ENCODE peak calls at places on chromosomes 13 and 19, in six cellular contexts. E is ascending aorta, V is tibial artery, R is cardiac muscle cell, B is thyroid gland, Z is stomach. S is an unnamed sample. For H3K36me3, the result is how much of the 10 kb centered on the place peaks cover.

GRCh38 chr19:21321996-21322395 is 7.2 kb downstream of the ZNF708 start:
- DNase-seq in B (no peak), V (no peak), R (peak), Z (no peak), E (no peak), S (no peak)

GRCh38 chr13:41564046-41564445 is 106.7 kb downstream of the RGCC start:
- DNase-seq in E (no peak), Z (no peak), B (no peak), V (no peak), R (peak), S (no peak)

GRCh38 chr13:40381935-40382764 is 284.3 kb downstream of the FOXO1 start:
- DNase-seq in B (no peak), Z (no peak), V (no peak), R (no peak), E (no peak), S (no peak)

GRCh38 chr13:71634605-71635443 is 232.2 kb downstream of the DACH1 start:
- DNase-seq in E (no peak), B (no peak), Z (no peak), R (peak), V (no peak), S (no peak)

GRCh38 chr13:41058229-41059070 is 2.9 kb upstream of the WBP4 start:
- DNase-seq in Z (no peak), V (no peak), B (peak), R (no peak), E (no peak), S (no peak)

GRCh38 chr19:40255619-40256166 is 29.2 kb upstream of the CCNP start:
- DNase-seq in Z (no peak), R (no peak), V (no peak), E (no peak), B (no peak), S (no peak)

GRCh38 chr13:21639604-21640003 is 31.3 kb upstream of the FGF9 start:
- DNase-seq in R (no peak), V (no peak), E (no peak), B (no peak), Z (no peak), S (no peak)

GRCh38 chr13:50701469-50701868 is 142.0 kb downstream of the DLEU7 start:
- DNase-seq in Z (no peak), R (no peak), V (no peak), B (no peak), E (no peak), S (no peak)

GRCh38 chr13:97911311-97912138 is 42.0 kb upstream of the IPO5 start:
- DNase-seq in B (peak), V (no peak), R (peak), Z (no peak), E (no peak), S (no peak)

GRCh38 chr19:39211731-39212376 is 7.8 kb upstream of the SYCN start:
- DNase-seq in B (no peak), R (peak), V (no peak), E (no peak), Z (no peak), S (no peak)

GRCh38 chr13:114017028-114017630 is 43.3 kb upstream of the C13orf46 start:
- DNase-seq in E (no peak), B (no peak), Z (no peak), V (no peak), R (peak), S (no peak)

GRCh38 chr13:28548872-28549271 is 53.9 kb upstream of the FLT1 start:
- DNase-seq in V (no peak), Z (no peak), E (no peak), R (no peak), B (no peak), S (no peak)

GRCh38 chr19:48713864-48714755 is 5.4 kb downstream of the MAMSTR start:
- DNase-seq in B (peak), R (peak), E (peak), Z (peak), V (peak), S (peak)

GRCh38 chr13:97386832-97387486 is 47.0 kb upstream of the RAP2A start:
- DNase-seq in E (peak), Z (no peak), V (no peak), B (no peak), R (peak), S (peak)

GRCh38 chr13:101739382-101740178 is 287.1 kb downstream of the ITGBL1 start:
- DNase-seq in V (no peak), Z (no peak), R (no peak), B (no peak), E (no peak), S (no peak)

GRCh38 chr13:30607908-30608307 is 9.8 kb upstream of the USPL1 start:
- DNase-seq in V (no peak), Z (peak), R (no peak), B (peak), E (no peak), S (peak)

GRCh38 chr13:40656358-40656757 is 10.1 kb downstream of the FOXO1 start:
- DNase-seq in B (no peak), E (no peak), V (no peak), R (peak), Z (no peak), S (no peak)

GRCh38 chr19:51142119-51142518 is at the start of gene SIGLEC7:
- DNase-seq in V (no peak), R (no peak), Z (no peak), E (no peak), B (no peak), S (no peak)

GRCh38 chr13:101919541-101920306 is 467.2 kb downstream of the ITGBL1 start:
- DNase-seq in B (peak), R (peak), Z (no peak), E (no peak), V (no peak), S (no peak)

GRCh38 chr19:55353803-55354697 is 469 bp downstream of the COX6B2 start:
- DNase-seq in E (peak), Z (peak), B (peak), V (no peak), R (peak), S (peak)

GRCh38 chr13:94548382-94549240 is 47.3 kb downstream of the TGDS start:
- DNase-seq in E (no peak), V (peak), Z (peak), B (peak), R (peak), S (peak)

GRCh38 chr19:32675720-32676185 is at the start of gene RGS9BP:
- DNase-seq in V (peak), B (peak), Z (peak), E (peak), R (peak), S (peak)

GRCh38 chr13:85386424-85386823 is 412.8 kb downstream of the SLITRK6 start:
- DNase-seq in Z (no peak), V (no peak), E (no peak), B (no peak), R (peak), S (no peak)

GRCh38 chr19:29457413-29457812 is 68.4 kb upstream of the VSTM2B start:
- DNase-seq in E (no peak), V (no peak), Z (no peak), R (no peak), B (no peak), S (no peak)

GRCh38 chr19:3586124-3586626 is 897 bp downstream of the GIPC3 start:
- DNase-seq in B (no peak), R (no peak), Z (no peak), E (no peak), V (no peak), S (no peak)

GRCh38 chr19:38401148-38401547 is 1.7 kb upstream of the FAM98C start:
- DNase-seq in R (peak), V (no peak), Z (no peak), E (no peak), B (no peak), S (no peak)

GRCh38 chr13:49616688-49617065 is 11.6 kb upstream of the ARL11 start:
- DNase-seq in E (no peak), B (no peak), R (no peak), Z (no peak), V (no peak), S (no peak)

GRCh38 chr13:98298599-98298998 is 121.5 kb upstream of the RNF113B start:
- DNase-seq in Z (no peak), B (no peak), E (no peak), V (no peak), R (no peak), S (no peak)

GRCh38 chr13:39603424-39603947 is 493 bp upstream of the LHFPL6 start:
- DNase-seq in V (no peak), E (no peak), B (peak), R (peak), Z (no peak), S (no peak)

GRCh38 chr19:55158848-55159793 is 1.6 kb upstream of the TNNI3 start:
- DNase-seq in Z (no peak), B (no peak), E (no peak), V (no peak), R (peak), S (no peak)

GRCh38 chr13:79808475-79808874 is 327.5 kb downstream of the NDFIP2 start:
- DNase-seq in R (no peak), Z (no peak), V (no peak), E (no peak), B (no peak), S (no peak)

GRCh38 chr19:18479964-18480723 is 41.7 kb downstream of the ELL start:
- DNase-seq in V (peak), R (peak), B (peak), E (peak), Z (peak), S (no peak)

GRCh38 chr13:110575322-110576069 is 14.0 kb upstream of the RAB20 start:
- DNase-seq in R (peak), Z (peak), V (no peak), E (no peak), B (peak), S (no peak)

GRCh38 chr13:109816979-109817275 is 30.5 kb upstream of the IRS2 start:
- DNase-seq in Z (no peak), R (peak), B (no peak), V (no peak), E (no peak), S (no peak)

GRCh38 chr13:20332361-20333096 is 100.4 kb upstream of the GJB6 start:
- DNase-seq in R (peak), B (no peak), Z (no peak), V (no peak), E (no peak), S (no peak)

GRCh38 chr13:91319996-91320395 is 27.5 kb upstream of the MIR17HG start:
- DNase-seq in E (no peak), V (no peak), Z (no peak), R (no peak), B (no peak), S (no peak)

DNA sequence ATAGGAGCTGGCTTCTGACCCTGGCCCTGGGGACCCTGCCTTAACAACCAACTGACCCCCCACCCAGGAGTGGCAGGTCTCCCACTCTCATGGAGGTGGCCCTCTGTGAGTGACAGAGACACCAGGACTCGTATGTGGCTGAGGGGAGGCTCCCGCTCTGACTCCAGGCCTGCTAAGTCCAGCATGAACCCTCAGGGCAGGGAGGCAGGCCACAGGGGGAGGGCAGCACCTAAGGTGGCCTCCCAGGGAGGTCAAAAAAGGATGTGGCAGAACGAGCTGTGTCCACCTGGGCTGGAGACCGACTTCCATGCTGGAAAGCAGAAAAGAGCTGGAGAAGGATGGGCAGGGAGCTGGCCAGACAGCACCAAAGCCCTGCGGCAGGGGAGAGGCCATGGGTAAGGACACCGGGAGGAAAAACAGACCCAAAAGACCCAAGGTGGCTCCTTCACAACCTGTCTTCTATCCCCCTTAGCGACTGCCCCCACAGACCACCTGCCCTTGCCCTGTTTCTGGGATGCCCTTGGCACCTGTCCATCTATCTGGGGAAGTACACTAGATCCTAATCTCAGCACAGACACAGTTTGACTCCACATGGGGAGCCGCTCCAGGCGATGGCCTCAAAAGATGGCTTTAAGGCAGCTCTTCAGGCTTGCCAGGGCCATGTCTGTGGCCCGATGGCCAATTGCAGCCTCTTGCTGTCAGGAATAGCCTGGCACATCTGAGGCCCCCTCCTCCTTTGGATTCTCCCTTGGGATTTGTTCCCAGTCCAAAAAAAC is 10.5 kb upstream of the SLC35E1 start:
- DNase-seq in V (no peak), B (no peak), Z (no peak), E (no peak), R (no peak), S (no peak)
- H3K36me3 ChIP-seq in V (under half), B (under half), Z (under half), E (under half), R (under half), S (under half)

GRCh38 chr19:10624585-10624984 is 768 bp upstream of the SLC44A2 start:
- DNase-seq in Z (peak), B (no peak), R (no peak), E (no peak), V (no peak), S (no peak)
- H3K4me3 ChIP-seq in Z (no peak), B (no peak), R (no peak), E (peak), V (peak), S (no peak)

DNA sequence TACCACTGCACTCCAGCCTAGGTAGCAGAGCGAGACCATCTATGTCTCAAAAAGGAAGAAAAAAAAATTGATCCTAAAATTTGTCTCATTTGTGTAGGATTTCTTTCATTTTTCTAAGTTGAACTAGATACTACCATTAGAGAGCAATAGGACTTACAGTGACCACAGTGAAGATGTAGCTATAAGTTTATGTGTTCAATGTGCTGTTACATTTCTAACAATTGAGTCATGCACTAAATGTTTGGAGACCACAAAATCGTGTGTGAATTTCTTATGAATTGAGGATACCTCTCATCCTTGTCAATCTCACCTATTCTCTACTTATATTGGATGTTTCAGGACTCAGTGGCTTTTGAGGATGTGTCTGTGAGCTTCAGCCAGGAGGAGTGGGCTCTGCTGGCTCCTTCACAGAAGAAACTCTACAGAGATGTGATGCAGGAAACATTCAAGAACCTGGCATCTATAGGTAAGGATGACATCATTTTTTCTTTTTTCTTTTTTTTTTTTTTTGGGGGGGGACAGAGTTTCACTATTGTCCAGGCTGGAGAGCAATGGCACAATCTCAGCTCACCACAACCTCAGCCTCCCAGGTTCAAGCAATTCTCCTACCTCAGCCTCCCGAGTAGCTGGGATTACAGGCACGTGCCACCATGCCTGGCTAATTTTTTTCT is 12.8 kb downstream of the ZNF791 start:
- DNase-seq in E (no peak), V (no peak), Z (no peak), R (no peak), B (no peak), S (no peak)
- H3K36me3 ChIP-seq in E (half or more), V (half or more), Z (under half), R (under half), B (half or more), S (under half)

GRCh38 chr19:11948646-11949045 is 16.2 kb upstream of the ZNF763 start:
- DNase-seq in V (no peak), B (no peak), E (no peak), R (no peak), Z (no peak), S (no peak)
- H3K4me3 ChIP-seq in V (no peak), B (no peak), E (no peak), R (no peak), Z (no peak), S (no peak)

GRCh38 chr13:34065915-34066314 is 248.0 kb downstream of the RFC3 start:
- DNase-seq in B (no peak), E (no peak), Z (no peak), R (no peak), V (no peak), S (no peak)

GRCh38 chr13:34066344-34066743 is 248.4 kb downstream of the RFC3 start:
- DNase-seq in R (no peak), B (no peak), V (no peak), E (no peak), Z (no peak), S (no peak)

GRCh38 chr13:34070006-34070405 is 252.1 kb downstream of the RFC3 start:
- DNase-seq in V (no peak), E (no peak), B (no peak), R (peak), Z (no peak), S (no peak)

GRCh38 chr13:34064456-34065205 is 246.7 kb downstream of the RFC3 start:
- DNase-seq in B (no peak), R (peak), V (no peak), E (no peak), Z (no peak), S (no peak)
- H3K36me3 ChIP-seq in B (under half), R (under half), V (under half), E (under half), Z (under half), S (under half)

GRCh38 chr19:52956917-52957316 is 5.8 kb downstream of the ZNF816 start:
- DNase-seq in V (no peak), E (no peak), B (no peak), R (no peak), Z (no peak), S (no peak)
- H3K4me3 ChIP-seq in V (no peak), E (no peak), B (no peak), R (no peak), Z (no peak), S (no peak)

GRCh38 chr19:46381746-46382345 is 31.5 kb downstream of the CCDC8 start:
- DNase-seq in B (no peak), Z (no peak), V (no peak), R (no peak), E (peak), S (no peak)
- H3K36me3 ChIP-seq in B (under half), Z (under half), V (under half), R (under half), E (half or more), S (half or more)